ENCODE peak calls at places on chromosomes 6 and 20, in nine cellular contexts. F is adrenal gland, D is tibial artery, W is fibroblast of lung, C is tibial nerve, A is cardiac muscle cell, N is MM.1S, Q is body of pancreas, Y is fibroblast of the aortic adventitia. K is an unnamed sample.
A peak's percentile ranks its signal among the peaks of the same experiment; 100 is the strongest.

GRCh38 chr20:63553251-63553932 is 567 bp upstream of the FNDC11 start:
- DNase-seq in W (peak; percentile 88), D (peak; percentile 74), C (peak; percentile 81), N (no peak), Q (peak; percentile 81), Y (peak; percentile 78), F (peak; percentile 83), A (peak; percentile 81), K (peak; percentile 66)

GRCh38 chr20:40991181-40991889 is 37.3 kb upstream of the TOP1 start:
- DNase-seq in Y (no peak), D (peak; percentile 54), A (no peak), Q (no peak), F (peak; percentile 62), N (peak; percentile 86), W (no peak), C (peak; percentile 50), K (no peak)

GRCh38 chr6:133889557-133890301 is 816 bp downstream of the TCF21 start:
- DNase-seq in C (no peak), Q (no peak), A (peak; percentile 68), D (no peak), Y (peak; percentile 30), W (peak; percentile 76), F (no peak), N (no peak), K (no peak)

GRCh38 chr6:159969204-159969912 is 476 bp downstream of the IGF2R start:
- DNase-seq in Y (no peak), Q (peak; percentile 49), N (no peak), W (no peak), C (no peak), D (no peak), F (no peak), A (peak; percentile 49), K (no peak)

GRCh38 chr20:63968928-63969760 is 586 bp downstream of the ZNF512B start:
- DNase-seq in N (no peak), W (no peak), D (peak; percentile 16), F (peak; percentile 59), Q (no peak), C (no peak), A (no peak), Y (no peak), K (no peak)

GRCh38 chr6:109526905-109527628 is 44.0 kb upstream of the ZBTB24 start:
- DNase-seq in F (peak; percentile 64), A (peak; percentile 85), Y (peak; percentile 87), N (peak; percentile 69), W (peak; percentile 77), Q (peak; percentile 40), C (peak; percentile 73), D (no peak), K (no peak)

GRCh38 chr6:73610444-73611275 is 43.1 kb downstream of the SLC17A5 start:
- DNase-seq in N (peak; percentile 44), Q (no peak), A (peak; percentile 68), W (peak; percentile 80), F (no peak), Y (peak; percentile 85), D (no peak), C (peak; percentile 11), K (no peak)

GRCh38 chr20:50838707-50839385 is 44.0 kb downstream of the BCAS4 start:
- DNase-seq in Y (no peak), D (no peak), N (no peak), W (no peak), A (no peak), C (no peak), Q (no peak), F (no peak), K (no peak)

GRCh38 chr20:51810155-51811039 is 8.1 kb upstream of the SALL4 start:
- DNase-seq in Q (no peak), C (no peak), F (no peak), A (no peak), Y (no peak), W (no peak), N (no peak), D (no peak), K (no peak)

GRCh38 chr6:11848252-11848651 is 69.6 kb upstream of the ADTRP start:
- DNase-seq in A (no peak), Y (no peak), Q (no peak), D (no peak), C (no peak), F (no peak), W (no peak), N (no peak), K (no peak)

GRCh38 chr20:46558511-46558959 is 8.1 kb upstream of the OCSTAMP start:
- DNase-seq in A (peak; percentile 70), Y (peak; percentile 84), N (no peak), W (peak; percentile 87), C (no peak), Q (no peak), F (peak; percentile 61), D (peak; percentile 31), K (peak; percentile 23)

GRCh38 chr6:107805504-107805903 is 18.6 kb downstream of the SCML4 start:
- DNase-seq in D (no peak), Q (no peak), W (no peak), F (no peak), Y (no peak), A (no peak), C (no peak), N (no peak), K (no peak)

GRCh38 chr6:107807186-107807585 is 16.9 kb downstream of the SCML4 start:
- DNase-seq in F (no peak), D (no peak), Y (no peak), A (no peak), C (no peak), N (no peak), Q (no peak), W (no peak), K (no peak)

GRCh38 chr6:107806675-107807074 is 17.4 kb downstream of the SCML4 start:
- DNase-seq in A (no peak), D (no peak), N (no peak), F (no peak), Q (peak; percentile 41), W (no peak), C (no peak), Y (no peak), K (no peak)

GRCh38 chr6:107801195-107801594 is 22.9 kb downstream of the SCML4 start:
- DNase-seq in A (no peak), Y (no peak), N (no peak), C (no peak), Q (no peak), W (no peak), D (no peak), F (no peak), K (no peak)

DNA sequence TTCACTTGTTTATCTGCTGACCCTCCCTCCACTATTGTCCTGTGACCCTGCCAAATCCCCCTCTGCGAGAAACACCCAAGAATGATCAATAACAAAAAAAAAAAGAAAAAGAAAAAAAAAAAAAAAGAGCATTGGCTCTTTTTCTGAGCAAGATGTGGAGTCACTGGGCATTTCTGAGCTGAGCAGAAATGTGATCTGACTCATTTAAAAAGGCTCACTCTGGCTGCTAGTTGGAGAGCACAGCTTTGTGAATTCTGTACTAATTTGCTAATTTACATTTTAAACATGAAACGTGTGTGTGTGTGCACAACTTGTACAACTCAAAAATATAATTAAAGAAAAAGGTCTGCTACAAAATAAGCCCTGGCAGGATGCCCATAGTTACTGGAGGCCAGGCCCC is 20.2 kb downstream of the SCML4 start:
- DNase-seq in N (no peak), Y (no peak), F (no peak), W (no peak), D (no peak), Q (no peak), C (no peak), A (no peak), K (no peak)
- TF ChIP-seq CTCF in N (no peak), Y (no peak), F (no peak), W (no peak), D (no peak), Q (no peak), C (no peak), A (no peak), K (no peak)

DNA sequence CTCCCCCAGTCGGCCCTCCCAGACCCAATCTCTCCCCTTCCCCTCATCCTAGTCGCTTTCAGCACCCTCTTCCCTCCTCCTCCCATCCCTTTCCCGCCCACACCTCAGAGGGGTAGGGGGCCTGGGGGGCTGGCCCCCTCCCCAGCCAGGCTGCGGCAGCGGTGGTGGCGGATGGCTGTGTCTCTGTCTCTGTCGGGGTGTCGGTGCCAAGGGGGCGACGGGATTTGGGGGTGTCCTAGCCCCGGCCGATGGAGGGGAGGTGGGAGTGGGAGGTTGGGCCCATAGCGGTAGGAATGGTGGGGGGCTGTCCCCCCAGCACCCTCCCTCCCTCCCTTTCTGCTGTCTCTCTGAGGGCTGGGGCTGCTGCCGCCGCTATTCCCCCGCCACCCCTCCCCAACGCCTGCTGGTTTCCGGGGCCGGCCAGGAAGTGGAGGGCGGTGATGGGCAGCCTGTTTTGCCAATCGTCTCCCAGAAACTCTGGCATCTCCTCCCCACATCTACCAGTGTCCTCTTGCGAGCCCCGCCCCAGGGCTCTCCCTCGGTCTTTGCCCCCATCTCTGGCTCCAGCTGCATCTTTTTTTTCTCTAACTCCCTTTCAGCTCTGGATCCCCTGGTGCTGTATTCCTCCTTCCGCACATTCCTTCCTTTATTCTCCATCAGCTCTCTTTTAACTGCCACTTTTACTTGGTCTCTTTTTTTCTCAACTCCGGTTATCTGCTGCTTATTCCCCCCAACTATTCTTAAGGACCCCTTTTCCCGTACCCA is at the start of gene AGPAT1:
- DNase-seq in W (peak; percentile 98), D (peak; percentile 96), N (peak; percentile 92), A (peak; percentile 98), F (peak; percentile 99), Y (peak; percentile 98), C (peak; percentile 97), Q (peak; percentile 98), K (peak; percentile 96)
- TF ChIP-seq CTCF in W (no peak), D (no peak), N (no peak), A (no peak), F (no peak), Y (no peak), C (no peak), Q (no peak), K (no peak)

GRCh38 chr20:39825524-39825923 is 863.4 kb downstream of the DHX35 start:
- DNase-seq in Q (no peak), N (no peak), F (no peak), W (no peak), Y (no peak), D (no peak), A (no peak), C (no peak), K (no peak)

GRCh38 chr20:39829713-39830112 is 859.3 kb downstream of the MAFB start:
- DNase-seq in C (no peak), Q (no peak), Y (no peak), D (no peak), A (no peak), N (peak; percentile 16), F (no peak), W (no peak), K (no peak)

GRCh38 chr20:39825950-39826349 is 863.1 kb downstream of the MAFB start:
- DNase-seq in Q (no peak), Y (no peak), C (no peak), D (no peak), A (peak; percentile 24), W (no peak), F (no peak), N (no peak), K (no peak)

GRCh38 chr20:39830903-39831302 is 858.1 kb downstream of the MAFB start:
- DNase-seq in F (no peak), W (no peak), Y (no peak), N (no peak), Q (no peak), C (no peak), D (no peak), A (no peak), K (no peak)

GRCh38 chr20:39829255-39829654 is 859.8 kb downstream of the MAFB start:
- DNase-seq in F (no peak), N (peak; percentile 23), C (no peak), W (peak; percentile 56), Q (no peak), D (no peak), Y (no peak), A (peak; percentile 48), K (no peak)
- TF ChIP-seq CTCF in F (peak; percentile 26), N (peak; percentile 20), C (no peak), W (peak; percentile 63), Q (no peak), D (no peak), Y (peak; percentile 43), A (peak; percentile 65), K (peak; percentile 6)

GRCh38 chr6:165858571-165858970 is 195.5 kb upstream of the PDE10A start:
- DNase-seq in Y (peak; percentile 41), D (no peak), A (peak; percentile 49), N (no peak), C (no peak), W (no peak), F (no peak), Q (no peak), K (no peak)
- TF ChIP-seq CTCF in Y (peak; percentile 34), D (no peak), A (peak; percentile 40), N (no peak), C (no peak), W (no peak), F (no peak), Q (no peak), K (no peak)